ENCODE peak calls at places on chromosome X, in five cellular contexts. D is HCT116, A is IMR-90, Z is neural progenitor cell, E is endothelial cell of umbilical vein. M is an unnamed sample.
A peak's percentile ranks its signal among the peaks of the same experiment; 100 is the strongest.

GRCh38 chrX:9148626-9149385 is 114.9 kb upstream of the FAM9B start:
- DNase-seq in E (no peak), A (peak; percentile 71), Z (peak; percentile 20), D (no peak), M (peak; percentile 65)

GRCh38 chrX:131565909-131566308 is 22.0 kb downstream of the OR13H1 start:
- DNase-seq in A (no peak), E (no peak), Z (no peak), D (no peak), M (no peak)

GRCh38 chrX:108541286-108541685 is 101.6 kb downstream of the COL4A5 start:
- DNase-seq in Z (no peak), D (no peak), A (no peak), E (no peak), M (no peak)

GRCh38 chrX:69196666-69197065 is 31.4 kb upstream of the PJA1 start:
- DNase-seq in A (no peak), Z (no peak), E (no peak), D (no peak), M (no peak)

GRCh38 chrX:97845451-97845850 is 961.7 kb downstream of the RPA4 start:
- DNase-seq in Z (no peak), E (no peak), D (no peak), A (no peak), M (no peak)

GRCh38 chrX:154013614-154014360 is 5.9 kb downstream of the IRAK1 start:
- DNase-seq in Z (peak; percentile 59), D (no peak), A (peak; percentile 10), E (peak; percentile 34), M (peak; percentile 66)

GRCh38 chrX:20623448-20623847 is 356.7 kb upstream of the RPS6KA3 start:
- DNase-seq in Z (no peak), E (no peak), A (no peak), D (peak; percentile 0), M (no peak)

GRCh38 chrX:2848806-2849420 is 20.2 kb downstream of the GYG2 start:
- DNase-seq in A (peak; percentile 54), D (no peak), E (no peak), Z (no peak), M (peak; percentile 78)

GRCh38 chrX:140767646-140768045 is 58.1 kb downstream of the LINC00632 start:
- DNase-seq in A (no peak), E (no peak), Z (no peak), D (no peak), M (peak; percentile 4)

GRCh38 chrX:154991039-154991438 is 31.5 kb downstream of the F8 start:
- DNase-seq in A (no peak), E (no peak), Z (no peak), D (no peak), M (no peak)

DNA sequence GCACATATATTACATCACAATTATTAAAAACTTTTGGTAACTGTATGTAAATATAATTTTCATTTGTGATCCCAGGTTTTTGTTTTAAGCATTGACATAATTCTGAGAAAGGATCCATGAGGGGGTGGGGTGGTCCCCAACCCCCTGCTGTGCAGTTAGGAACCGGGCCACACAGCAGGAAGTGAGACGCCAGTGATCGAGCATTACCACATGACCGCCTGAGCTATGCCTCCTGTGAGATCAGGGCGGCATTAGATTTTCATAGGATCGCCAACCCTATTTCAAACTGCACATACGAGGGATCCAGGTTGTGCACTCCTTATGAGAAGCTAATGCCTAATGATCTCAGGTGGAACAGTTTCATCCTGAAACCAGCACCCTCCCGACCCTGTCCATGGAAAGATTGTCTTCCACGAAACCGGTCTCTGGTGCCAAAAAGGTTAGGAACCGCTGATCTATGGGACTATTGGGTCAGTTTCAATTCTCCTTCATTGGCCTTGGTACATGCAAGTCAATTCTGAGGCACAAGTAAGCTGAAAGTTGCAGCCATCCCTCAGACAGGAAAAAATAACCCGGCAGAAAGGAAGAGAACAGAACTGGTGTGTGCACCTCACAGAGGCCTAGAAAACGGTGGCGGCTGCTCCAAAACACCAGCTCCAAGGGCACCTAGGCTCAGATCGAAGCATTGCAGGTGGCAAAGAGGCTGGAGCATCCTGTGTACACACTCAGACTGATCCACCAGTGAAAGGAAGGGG is 7.0 kb upstream of the TMSB4X start:
- DNase-seq in A (no peak), E (no peak), D (no peak), Z (no peak), M (no peak)
- H3K9ac ChIP-seq in A (no peak overlapping the region), E (no peak overlapping the region), D (no peak overlapping the region), Z (no peak overlapping the region), M (no peak overlapping the region)

GRCh38 chrX:40172980-40173661 is 75.4 kb upstream of the BCOR start:
- DNase-seq in D (no peak), A (no peak), E (no peak), Z (no peak), M (no peak)

GRCh38 chrX:40175416-40176255 is 77.9 kb upstream of the BCOR start:
- DNase-seq in D (no peak), E (peak; percentile 42), Z (peak; percentile 62), A (no peak), M (peak; percentile 67)

GRCh38 chrX:40172169-40172979 is 74.6 kb upstream of the BCOR start:
- DNase-seq in E (peak; percentile 58), Z (peak; percentile 58), A (peak; percentile 44), D (no peak), M (peak; percentile 76)

GRCh38 chrX:40174594-40175415 is 77.0 kb upstream of the BCOR start:
- DNase-seq in A (no peak), E (peak; percentile 51), D (no peak), Z (peak; percentile 78), M (peak; percentile 66)

GRCh38 chrX:40173662-40174593 is 76.2 kb upstream of the BCOR start:
- DNase-seq in D (peak; percentile 72), A (no peak), Z (peak; percentile 50), E (peak; percentile 45), M (no peak)
- H3K4me1 ChIP-seq in D (peaks cover 30% of the 10 kb centered on the region), A (no peaks in the 10 kb centered on the region), Z (peaks cover under 1% of the 10 kb centered on the region), E (peaks cover 42% of the 10 kb centered on the region), M (peaks cover 14% of the 10 kb centered on the region)

GRCh38 chrX:138925330-138925729 is 213.8 kb upstream of the FGF13 start:
- DNase-seq in Z (no peak), A (peak; percentile 27), D (no peak), E (no peak), M (no peak)
- H3K9ac ChIP-seq in Z (no peak overlapping the region), A (no peak overlapping the region), D (no peak overlapping the region), E (no peak overlapping the region), M (no peak overlapping the region)

GRCh38 chrX:32447640-32448039 is 763.7 kb downstream of the DMD start:
- DNase-seq in Z (no peak), D (no peak), E (no peak), A (no peak), M (no peak)

GRCh38 chrX:32448320-32448719 is 763.0 kb downstream of the DMD start:
- DNase-seq in D (no peak), Z (no peak), A (no peak), E (no peak), M (no peak)

GRCh38 chrX:32448945-32449344 is 762.4 kb downstream of the DMD start:
- DNase-seq in Z (no peak), D (no peak), E (no peak), A (no peak), M (no peak)

GRCh38 chrX:32443841-32444240 is 767.5 kb downstream of the DMD start:
- DNase-seq in A (no peak), E (no peak), Z (no peak), D (no peak), M (no peak)
- H3K4me1 ChIP-seq in A (no peaks in the 10 kb centered on the region), E (no peaks in the 10 kb centered on the region), Z (no peaks in the 10 kb centered on the region), D (no peaks in the 10 kb centered on the region), M (no peaks in the 10 kb centered on the region)

GRCh38 chrX:24874604-24875247 is 141.0 kb downstream of the ARX start:
- DNase-seq in Z (peak; percentile 18), D (no peak), A (no peak), E (no peak), M (no peak)
- H3K9ac ChIP-seq in Z (no peak overlapping the region), D (no peak overlapping the region), A (no peak overlapping the region), E (no peak overlapping the region), M (no peak overlapping the region)

DNA sequence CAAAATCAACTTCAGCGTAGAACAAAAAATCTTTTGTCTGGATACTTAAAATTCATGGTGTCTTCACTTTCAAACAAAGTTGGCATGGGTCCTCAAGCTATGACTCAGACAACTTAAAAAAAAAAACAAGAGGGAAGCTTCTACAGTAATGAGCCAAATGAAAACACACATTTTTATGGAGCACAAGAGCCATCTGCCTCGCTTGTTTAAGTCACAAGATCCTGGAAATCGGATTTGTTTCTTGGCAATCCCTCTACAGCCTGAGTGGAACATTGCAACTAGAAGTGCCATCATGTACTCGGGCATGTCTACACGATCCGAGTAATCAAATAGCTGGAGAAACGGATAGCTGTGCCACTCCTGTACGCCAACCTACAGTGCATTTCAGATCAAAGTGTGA is 22.6 kb downstream of the LAMP2 start:
- DNase-seq in A (peak; percentile 59), Z (no peak), E (peak; percentile 32), D (no peak), M (peak; percentile 38)
- H3K4me1 ChIP-seq in A (no peaks in the 10 kb centered on the region), Z (no peaks in the 10 kb centered on the region), E (no peaks in the 10 kb centered on the region), D (no peaks in the 10 kb centered on the region), M (peaks cover 7% of the 10 kb centered on the region)

M was measured in adipocyte.